ENCODE peak calls at places on chromosomes 6 and 20, in ten cellular contexts. One of them, this sample, is unnamed.

GRCh38 chr6:15423286-15423957 is 177.6 kb downstream of the JARID2 start:
- DNase-seq in upper lobe of left lung: no peak
- DNase-seq in lung: no peak
- DNase-seq in PC-9: peak
- DNase-seq in spleen: no peak
- DNase-seq in AG04449: no peak
- DNase-seq in CD8-positive, alpha-beta T cell: no peak
- DNase-seq in neural progenitor cell: no peak
- DNase-seq in H9: no peak
- DNase-seq in heart right ventricle: no peak
- DNase-seq in this sample: no peak

GRCh38 chr6:148118303-148118702 is 224.3 kb upstream of the SASH1 start:
- DNase-seq in CD8-positive, alpha-beta T cell: no peak
- DNase-seq in spleen: no peak
- DNase-seq in PC-9: no peak
- DNase-seq in neural progenitor cell: no peak
- DNase-seq in lung: no peak
- DNase-seq in upper lobe of left lung: no peak
- DNase-seq in heart right ventricle: no peak
- DNase-seq in H9: no peak
- DNase-seq in AG04449: no peak
- DNase-seq in this sample: no peak

GRCh38 chr20:34923414-34923813 is 32.2 kb downstream of the GSS start:
- DNase-seq in neural progenitor cell: no peak
- DNase-seq in spleen: no peak
- DNase-seq in upper lobe of left lung: no peak
- DNase-seq in lung: no peak
- DNase-seq in heart right ventricle: no peak
- DNase-seq in PC-9: no peak
- DNase-seq in AG04449: no peak
- DNase-seq in CD8-positive, alpha-beta T cell: no peak
- DNase-seq in H9: no peak
- DNase-seq in this sample: no peak

GRCh38 chr20:20561172-20561571 is 151.3 kb downstream of the RALGAPA2 start:
- DNase-seq in heart right ventricle: no peak
- DNase-seq in PC-9: no peak
- DNase-seq in lung: no peak
- DNase-seq in AG04449: no peak
- DNase-seq in CD8-positive, alpha-beta T cell: no peak
- DNase-seq in H9: no peak
- DNase-seq in upper lobe of left lung: no peak
- DNase-seq in neural progenitor cell: no peak
- DNase-seq in spleen: no peak
- DNase-seq in this sample: no peak

GRCh38 chr6:35552285-35552917 is 39.7 kb upstream of the TULP1 start:
- DNase-seq in spleen: peak
- DNase-seq in AG04449: no peak
- DNase-seq in heart right ventricle: no peak
- DNase-seq in lung: peak
- DNase-seq in CD8-positive, alpha-beta T cell: peak
- DNase-seq in neural progenitor cell: peak
- DNase-seq in upper lobe of left lung: peak
- DNase-seq in PC-9: no peak
- DNase-seq in H9: peak
- DNase-seq in this sample: no peak

GRCh38 chr6:170062209-170062903 is 228.5 kb downstream of the DLL1 start:
- DNase-seq in upper lobe of left lung: peak
- DNase-seq in PC-9: no peak
- DNase-seq in heart right ventricle: peak
- DNase-seq in CD8-positive, alpha-beta T cell: no peak
- DNase-seq in lung: no peak
- DNase-seq in spleen: peak
- DNase-seq in neural progenitor cell: no peak
- DNase-seq in AG04449: no peak
- DNase-seq in H9: no peak
- DNase-seq in this sample: no peak

GRCh38 chr20:48928832-48929725 is 7.6 kb downstream of the ARFGEF2 start:
- DNase-seq in AG04449: peak
- DNase-seq in PC-9: no peak
- DNase-seq in upper lobe of left lung: no peak
- DNase-seq in heart right ventricle: peak
- DNase-seq in spleen: no peak
- DNase-seq in neural progenitor cell: no peak
- DNase-seq in lung: no peak
- DNase-seq in H9: no peak
- DNase-seq in CD8-positive, alpha-beta T cell: no peak
- DNase-seq in this sample: no peak

GRCh38 chr6:63493557-63493956 is 78.7 kb upstream of the LOC128125822 start:
- DNase-seq in spleen: no peak
- DNase-seq in CD8-positive, alpha-beta T cell: no peak
- DNase-seq in upper lobe of left lung: no peak
- DNase-seq in H9: no peak
- DNase-seq in PC-9: no peak
- DNase-seq in AG04449: no peak
- DNase-seq in neural progenitor cell: no peak
- DNase-seq in lung: no peak
- DNase-seq in heart right ventricle: no peak
- DNase-seq in this sample: no peak

GRCh38 chr20:37516697-37517370 is 4.2 kb upstream of the NNAT start:
- DNase-seq in lung: no peak
- DNase-seq in upper lobe of left lung: peak
- DNase-seq in heart right ventricle: no peak
- DNase-seq in H9: no peak
- DNase-seq in AG04449: no peak
- DNase-seq in spleen: no peak
- DNase-seq in CD8-positive, alpha-beta T cell: no peak
- DNase-seq in neural progenitor cell: no peak
- DNase-seq in PC-9: no peak
- DNase-seq in this sample: peak

GRCh38 chr6:56838016-56838555 is 116.8 kb upstream of the BEND6 start:
- DNase-seq in neural progenitor cell: no peak
- DNase-seq in upper lobe of left lung: no peak
- DNase-seq in H9: no peak
- DNase-seq in CD8-positive, alpha-beta T cell: no peak
- DNase-seq in PC-9: no peak
- DNase-seq in heart right ventricle: no peak
- DNase-seq in AG04449: no peak
- DNase-seq in spleen: no peak
- DNase-seq in lung: no peak
- DNase-seq in this sample: no peak

GRCh38 chr20:64053841-64054661 is 4.6 kb upstream of the SOX18 start:
- DNase-seq in H9: peak
- DNase-seq in heart right ventricle: peak
- DNase-seq in lung: no peak
- DNase-seq in PC-9: no peak
- DNase-seq in neural progenitor cell: peak
- DNase-seq in AG04449: no peak
- DNase-seq in spleen: peak
- DNase-seq in CD8-positive, alpha-beta T cell: no peak
- DNase-seq in upper lobe of left lung: peak
- DNase-seq in this sample: peak
- TF ChIP-seq CTCF in H9: peak
- TF ChIP-seq CTCF in heart right ventricle: no peak
- TF ChIP-seq CTCF in lung: no peak
- TF ChIP-seq CTCF in PC-9: peak
- TF ChIP-seq CTCF in neural progenitor cell: peak
- TF ChIP-seq CTCF in AG04449: peak
- TF ChIP-seq CTCF in spleen: peak
- TF ChIP-seq CTCF in CD8-positive, alpha-beta T cell: no peak
- TF ChIP-seq CTCF in upper lobe of left lung: no peak
- TF ChIP-seq CTCF in this sample: peak

GRCh38 chr6:40898073-40898472 is 140.9 kb downstream of the UNC5CL start:
- DNase-seq in H9: no peak
- DNase-seq in neural progenitor cell: no peak
- DNase-seq in spleen: no peak
- DNase-seq in AG04449: no peak
- DNase-seq in lung: no peak
- DNase-seq in heart right ventricle: no peak
- DNase-seq in upper lobe of left lung: no peak
- DNase-seq in CD8-positive, alpha-beta T cell: no peak
- DNase-seq in PC-9: no peak
- DNase-seq in this sample: no peak

GRCh38 chr6:40897390-40898003 is 141.5 kb downstream of the UNC5CL start:
- DNase-seq in H9: no peak
- DNase-seq in PC-9: no peak
- DNase-seq in upper lobe of left lung: no peak
- DNase-seq in lung: no peak
- DNase-seq in AG04449: no peak
- DNase-seq in neural progenitor cell: no peak
- DNase-seq in spleen: no peak
- DNase-seq in heart right ventricle: no peak
- DNase-seq in CD8-positive, alpha-beta T cell: no peak
- DNase-seq in this sample: no peak

GRCh38 chr6:40896696-40897095 is 142.3 kb downstream of the UNC5CL start:
- DNase-seq in neural progenitor cell: no peak
- DNase-seq in heart right ventricle: no peak
- DNase-seq in upper lobe of left lung: no peak
- DNase-seq in PC-9: no peak
- DNase-seq in H9: no peak
- DNase-seq in CD8-positive, alpha-beta T cell: no peak
- DNase-seq in AG04449: no peak
- DNase-seq in lung: no peak
- DNase-seq in spleen: no peak
- DNase-seq in this sample: no peak

GRCh38 chr6:40893021-40893420 is 146.0 kb downstream of the UNC5CL start:
- DNase-seq in spleen: no peak
- DNase-seq in AG04449: no peak
- DNase-seq in CD8-positive, alpha-beta T cell: no peak
- DNase-seq in heart right ventricle: no peak
- DNase-seq in H9: no peak
- DNase-seq in PC-9: no peak
- DNase-seq in lung: no peak
- DNase-seq in upper lobe of left lung: no peak
- DNase-seq in neural progenitor cell: no peak
- DNase-seq in this sample: no peak

GRCh38 chr6:40894962-40895799 is 143.8 kb downstream of the UNC5CL start:
- DNase-seq in heart right ventricle: peak
- DNase-seq in neural progenitor cell: peak
- DNase-seq in CD8-positive, alpha-beta T cell: no peak
- DNase-seq in lung: peak
- DNase-seq in H9: peak
- DNase-seq in PC-9: no peak
- DNase-seq in upper lobe of left lung: peak
- DNase-seq in spleen: no peak
- DNase-seq in AG04449: no peak
- DNase-seq in this sample: no peak
- TF ChIP-seq CTCF in heart right ventricle: peak
- TF ChIP-seq CTCF in neural progenitor cell: peak
- TF ChIP-seq CTCF in CD8-positive, alpha-beta T cell: no peak
- TF ChIP-seq CTCF in lung: no peak
- TF ChIP-seq CTCF in H9: peak
- TF ChIP-seq CTCF in PC-9: peak
- TF ChIP-seq CTCF in upper lobe of left lung: peak
- TF ChIP-seq CTCF in spleen: peak
- TF ChIP-seq CTCF in AG04449: peak
- TF ChIP-seq CTCF in this sample: peak

GRCh38 chr6:122401104-122401503 is 1.7 kb downstream of the HSF2 start:
- DNase-seq in upper lobe of left lung: no peak
- DNase-seq in spleen: no peak
- DNase-seq in lung: no peak
- DNase-seq in CD8-positive, alpha-beta T cell: no peak
- DNase-seq in PC-9: no peak
- DNase-seq in neural progenitor cell: no peak
- DNase-seq in heart right ventricle: no peak
- DNase-seq in H9: no peak
- DNase-seq in AG04449: no peak
- DNase-seq in this sample: no peak

GRCh38 chr6:122399055-122399347 is 451 bp upstream of the HSF2 start:
- DNase-seq in upper lobe of left lung: no peak
- DNase-seq in CD8-positive, alpha-beta T cell: no peak
- DNase-seq in spleen: no peak
- DNase-seq in PC-9: no peak
- DNase-seq in H9: no peak
- DNase-seq in lung: no peak
- DNase-seq in AG04449: peak
- DNase-seq in neural progenitor cell: no peak
- DNase-seq in heart right ventricle: no peak
- DNase-seq in this sample: no peak

GRCh38 chr6:122400121-122400450 is 634 bp downstream of the HSF2 start:
- DNase-seq in spleen: no peak
- DNase-seq in heart right ventricle: peak
- DNase-seq in neural progenitor cell: no peak
- DNase-seq in PC-9: no peak
- DNase-seq in lung: no peak
- DNase-seq in H9: no peak
- DNase-seq in CD8-positive, alpha-beta T cell: no peak
- DNase-seq in AG04449: no peak
- DNase-seq in upper lobe of left lung: no peak
- DNase-seq in this sample: no peak

GRCh38 chr6:122400467-122401089 is 1.1 kb downstream of the HSF2 start:
- DNase-seq in CD8-positive, alpha-beta T cell: no peak
- DNase-seq in H9: no peak
- DNase-seq in PC-9: no peak
- DNase-seq in neural progenitor cell: no peak
- DNase-seq in heart right ventricle: no peak
- DNase-seq in lung: no peak
- DNase-seq in upper lobe of left lung: no peak
- DNase-seq in spleen: no peak
- DNase-seq in AG04449: no peak
- DNase-seq in this sample: no peak

DNA sequence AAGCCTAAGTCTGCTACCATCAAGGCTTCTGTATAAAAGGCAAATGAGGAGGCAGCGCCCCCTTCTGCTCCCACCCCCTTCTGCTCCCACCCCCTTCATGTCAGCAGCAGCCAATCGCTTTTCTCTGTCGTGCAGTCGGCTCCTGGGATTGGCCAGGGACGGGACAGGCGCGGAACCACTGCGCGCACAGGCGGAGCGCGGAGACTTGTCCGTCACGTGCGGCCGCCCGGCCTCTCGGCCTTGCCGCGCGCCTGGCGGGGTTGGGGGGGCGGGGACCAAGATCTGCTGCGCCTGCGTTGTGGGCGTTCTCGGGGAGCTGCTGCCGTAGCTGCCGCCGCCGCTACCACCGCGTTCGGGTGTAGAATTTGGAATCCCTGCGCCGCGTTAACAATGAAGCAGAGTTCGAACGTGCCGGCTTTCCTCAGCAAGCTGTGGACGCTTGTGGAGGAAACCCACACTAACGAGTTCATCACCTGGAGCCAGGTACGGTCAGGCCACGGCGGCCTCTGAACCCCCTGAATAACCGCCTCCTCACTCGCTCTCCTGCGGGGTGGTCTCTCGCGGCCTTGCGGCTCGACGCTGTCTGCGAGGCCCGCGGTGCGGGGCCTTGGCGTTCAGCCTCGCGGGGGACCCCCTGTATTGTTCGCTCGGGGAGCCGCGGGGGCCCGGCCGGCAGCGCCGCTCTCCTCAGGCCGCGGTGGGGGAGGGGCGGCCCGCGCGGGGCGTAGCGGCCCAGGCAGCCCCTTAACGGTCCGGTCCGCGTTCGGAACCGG is at the start of gene HSF2:
- DNase-seq in AG04449: no peak
- DNase-seq in H9: peak
- DNase-seq in lung: peak
- DNase-seq in upper lobe of left lung: peak
- DNase-seq in PC-9: peak
- DNase-seq in heart right ventricle: peak
- DNase-seq in neural progenitor cell: peak
- DNase-seq in spleen: peak
- DNase-seq in CD8-positive, alpha-beta T cell: peak
- DNase-seq in this sample: peak
- TF ChIP-seq CTCF in AG04449: peak
- TF ChIP-seq CTCF in H9: peak
- TF ChIP-seq CTCF in lung: no peak
- TF ChIP-seq CTCF in upper lobe of left lung: no peak
- TF ChIP-seq CTCF in PC-9: peak
- TF ChIP-seq CTCF in heart right ventricle: peak
- TF ChIP-seq CTCF in neural progenitor cell: peak
- TF ChIP-seq CTCF in spleen: peak
- TF ChIP-seq CTCF in CD8-positive, alpha-beta T cell: no peak
- TF ChIP-seq CTCF in this sample: peak

GRCh38 chr6:12304487-12304886 is 14.3 kb downstream of the EDN1 start:
- DNase-seq in neural progenitor cell: no peak
- DNase-seq in spleen: no peak
- DNase-seq in H9: no peak
- DNase-seq in heart right ventricle: no peak
- DNase-seq in lung: no peak
- DNase-seq in upper lobe of left lung: no peak
- DNase-seq in PC-9: no peak
- DNase-seq in CD8-positive, alpha-beta T cell: no peak
- DNase-seq in AG04449: no peak
- DNase-seq in this sample: no peak
- TF ChIP-seq CTCF in neural progenitor cell: no peak
- TF ChIP-seq CTCF in spleen: no peak
- TF ChIP-seq CTCF in H9: no peak
- TF ChIP-seq CTCF in heart right ventricle: no peak
- TF ChIP-seq CTCF in lung: no peak
- TF ChIP-seq CTCF in upper lobe of left lung: no peak
- TF ChIP-seq CTCF in PC-9: no peak
- TF ChIP-seq CTCF in CD8-positive, alpha-beta T cell: no peak
- TF ChIP-seq CTCF in AG04449: no peak
- TF ChIP-seq CTCF in this sample: no peak

This sample was measured in RWPE2.